ENCODE peak calls at places on chromosomes 16 and 17, in eight cellular contexts. X is breast epithelium, M is transverse colon, T is stomach, P is K562, J is HCT116, B is HepG2, L is upper lobe of left lung. C is an unnamed sample.

GRCh38 chr17:49843774-49844350 is 4.0 kb downstream of the TAC4 start:
- DNase-seq in X (no peak), M (no peak), T (no peak), P (peak), J (no peak), B (no peak), L (no peak), C (peak)

GRCh38 chr16:82788225-82788624 is 161.5 kb downstream of the CDH13 start:
- DNase-seq in X (no peak), M (no peak), T (no peak), P (no peak), J (no peak), B (no peak), L (no peak), C (no peak)

GRCh38 chr17:58420841-58421240 is 3.5 kb upstream of the RNF43 start:
- DNase-seq in X (no peak), M (no peak), T (no peak), P (no peak), J (no peak), B (no peak), L (no peak), C (no peak)

GRCh38 chr17:19003966-19004600 is 481 bp downstream of the FAM83G start:
- DNase-seq in X (no peak), M (peak), T (peak), P (peak), J (no peak), B (peak), L (peak), C (no peak)

GRCh38 chr16:14196011-14196410 is 124.9 kb downstream of the MRTFB start:
- DNase-seq in X (no peak), M (no peak), T (no peak), P (no peak), J (no peak), B (no peak), L (no peak), C (no peak)

GRCh38 chr17:61551255-61551742 is 39.7 kb downstream of the NACA2 start:
- DNase-seq in X (no peak), M (no peak), T (no peak), P (peak), J (peak), B (peak), L (no peak), C (no peak)

GRCh38 chr17:17254026-17254425 is 17.1 kb upstream of the FLCN start:
- DNase-seq in X (no peak), M (no peak), T (no peak), P (no peak), J (no peak), B (no peak), L (no peak), C (no peak)

GRCh38 chr16:70746040-70746707 is 54.8 kb downstream of the VAC14 start:
- DNase-seq in X (peak), M (peak), T (peak), P (peak), J (peak), B (peak), L (peak), C (peak)

GRCh38 chr17:48757524-48757961 is 29.0 kb upstream of the HOXB13 start:
- DNase-seq in X (no peak), M (no peak), T (no peak), P (no peak), J (no peak), B (no peak), L (no peak), C (peak)

GRCh38 chr16:15950167-15950854 is 895 bp downstream of the ABCC1 start:
- DNase-seq in X (no peak), M (peak), T (peak), P (peak), J (no peak), B (peak), L (peak), C (peak)

GRCh38 chr17:13594310-13594709 is 7.4 kb downstream of the HS3ST3A1 start:
- DNase-seq in X (no peak), M (no peak), T (no peak), P (no peak), J (no peak), B (no peak), L (no peak), C (no peak)

DNA sequence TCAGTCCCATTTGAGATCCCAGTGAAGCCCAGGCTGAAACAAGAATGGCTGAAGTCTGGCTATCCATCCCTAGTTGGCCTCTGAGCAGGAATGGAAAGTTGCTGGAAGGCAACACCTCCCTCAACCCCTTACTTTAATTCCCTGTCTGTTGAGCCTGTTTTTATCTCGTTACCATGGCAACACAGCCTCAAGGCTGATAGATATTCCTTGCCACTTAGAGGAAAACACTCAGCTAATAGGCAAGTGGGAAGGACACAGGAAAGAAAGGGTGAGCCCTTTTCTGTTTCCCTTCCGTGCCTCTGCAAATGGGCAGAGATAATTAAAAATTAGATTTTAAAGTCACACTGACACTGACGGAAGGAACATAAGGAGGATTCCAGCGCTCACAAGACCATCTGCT is 75.5 kb upstream of the CLEC3A start:
- DNase-seq in X (no peak), M (no peak), T (no peak), P (peak), J (no peak), B (no peak), L (no peak), C (no peak)
- H3K4me3 ChIP-seq in X (no peak), M (no peak), T (no peak), P (no peak), J (no peak), B (no peak), L (no peak), C (no peak)

GRCh38 chr16:54443839-54444238 is 157.3 kb upstream of the IRX3 start:
- DNase-seq in X (no peak), M (no peak), T (no peak), P (no peak), J (no peak), B (no peak), L (no peak), C (no peak)

GRCh38 chr16:54444851-54445523 is 158.4 kb upstream of the IRX3 start:
- DNase-seq in X (no peak), M (no peak), T (no peak), P (no peak), J (no peak), B (no peak), L (no peak), C (no peak)

GRCh38 chr16:54443352-54443751 is 156.8 kb upstream of the IRX3 start:
- DNase-seq in X (no peak), M (no peak), T (no peak), P (no peak), J (no peak), B (no peak), L (no peak), C (no peak)

GRCh38 chr16:54447606-54448440 is 161.2 kb upstream of the IRX3 start:
- DNase-seq in X (no peak), M (no peak), T (no peak), P (peak), J (no peak), B (no peak), L (no peak), C (no peak)

DNA sequence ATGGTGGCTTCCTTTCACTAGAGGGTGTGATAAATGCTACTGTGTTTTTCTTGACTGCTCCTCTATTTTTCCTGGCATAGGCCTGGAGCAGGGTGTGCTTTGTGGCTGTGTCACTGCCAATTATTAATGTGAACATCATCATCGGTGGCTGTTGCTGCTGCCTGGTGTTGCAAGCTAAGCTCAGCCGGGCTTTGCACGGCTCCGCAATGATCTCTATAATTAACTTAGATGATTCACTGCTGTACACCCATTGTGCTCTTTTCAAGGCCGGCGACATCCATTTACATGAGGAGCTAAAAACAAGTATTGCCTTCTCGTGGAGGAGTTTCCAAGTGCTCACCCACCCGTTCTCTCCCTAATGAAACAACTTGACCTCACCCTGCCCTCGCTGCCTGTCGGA is 160.1 kb upstream of the IRX3 start:
- DNase-seq in X (no peak), M (no peak), T (no peak), P (no peak), J (no peak), B (no peak), L (peak), C (no peak)
- TF ChIP-seq POLR2AphosphoS5 in X (no peak), M (no peak), T (no peak), P (no peak), J (no peak), B (no peak), L (no peak), C (no peak)

DNA sequence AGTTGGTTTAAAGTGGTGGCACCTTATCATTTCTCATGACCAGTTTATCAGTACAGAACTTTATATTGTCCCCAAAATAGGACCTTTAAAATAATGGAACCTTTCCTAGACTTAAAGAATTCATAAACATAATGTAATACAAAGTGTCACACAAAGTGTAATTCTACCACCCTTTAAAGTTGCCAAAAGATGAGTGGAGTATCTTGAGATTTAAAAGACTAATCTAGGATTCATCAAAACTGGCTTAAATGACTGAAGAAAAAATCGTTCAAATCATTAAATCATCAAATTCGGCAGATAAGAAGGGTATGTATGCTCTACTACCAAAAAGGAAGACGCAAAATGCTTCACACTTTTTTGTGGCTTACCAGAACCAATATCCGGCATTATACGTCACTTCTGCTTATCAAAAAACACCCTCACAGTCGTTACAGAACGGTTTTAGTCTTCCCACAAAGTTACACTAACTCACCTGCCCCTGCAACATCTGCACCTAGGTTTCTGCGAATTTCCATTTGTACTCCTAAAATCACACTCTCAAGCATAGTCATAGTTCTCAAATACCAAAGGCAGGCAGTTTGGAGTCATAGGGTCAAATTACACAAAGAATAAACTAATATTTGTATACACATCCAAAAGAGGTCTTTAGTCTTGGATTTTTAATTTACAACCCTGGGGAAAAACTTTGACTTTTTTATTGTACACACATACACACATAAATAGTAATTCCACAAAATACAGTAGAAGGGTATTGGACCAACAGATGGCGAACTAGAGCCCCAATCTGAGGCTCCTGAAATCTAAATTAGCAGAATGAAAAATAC is 1.4 kb upstream of the KANSL1 start:
- DNase-seq in X (no peak), M (no peak), T (no peak), P (peak), J (peak), B (no peak), L (no peak), C (no peak)
- TF ChIP-seq POLR2A in X (no peak), M (peak), T (no peak), P (no peak), J (no peak), B (no peak), L (no peak), C (no peak)

GRCh38 chr17:2510559-2510958 is 1.1 kb downstream of the METTL16 start:
- DNase-seq in X (no peak), M (no peak), T (no peak), P (peak), J (no peak), B (no peak), L (no peak), C (no peak)
- H3K4me3 ChIP-seq in X (peak), M (peak), T (peak), P (peak), J (peak), B (peak), L (peak), C (peak)

GRCh38 chr17:81405382-81406005 is 10.2 kb downstream of the BAHCC1 start:
- DNase-seq in X (no peak), M (no peak), T (no peak), P (no peak), J (no peak), B (no peak), L (no peak), C (peak)
- TF ChIP-seq POLR2AphosphoS5 in X (peak), M (peak), T (peak), P (no peak), J (no peak), B (no peak), L (peak), C (peak)

C was measured in sigmoid colon.